ENCODE peak calls at places on chromosomes 12 and 14, in seven cellular contexts. N, O, D, H, G, Y and J are unnamed samples.

GRCh38 chr14:99679543-99679942 is 4.6 kb upstream of the CYP46A1 start:
- DNase-seq in N (no peak), O (no peak), D (no peak), H (no peak), G (no peak), Y (no peak), J (no peak)

GRCh38 chr14:85359505-85359904 is 170.4 kb upstream of the FLRT2 start:
- DNase-seq in N (no peak), O (no peak), D (no peak), H (no peak), G (no peak), Y (no peak), J (no peak)

GRCh38 chr14:55715889-55716288 is 135.9 kb downstream of the KTN1 start:
- DNase-seq in N (no peak), O (no peak), D (peak), H (peak), G (no peak), Y (peak), J (peak)

GRCh38 chr14:85423889-85424288 is 106.1 kb upstream of the FLRT2 start:
- DNase-seq in N (no peak), O (no peak), D (no peak), H (no peak), G (no peak), Y (no peak), J (no peak)

GRCh38 chr14:98069712-98070133 is 1202.3 kb downstream of the BCL11B start:
- DNase-seq in N (no peak), O (no peak), D (no peak), H (no peak), G (no peak), Y (no peak), J (no peak)

GRCh38 chr14:106459971-106460730 is 933.8 kb downstream of the TMEM121 start:
- DNase-seq in N (no peak), O (no peak), D (peak), H (no peak), G (no peak), Y (no peak), J (no peak)

GRCh38 chr14:75982724-75983358 is 1.0 kb upstream of the TGFB3 start:
- DNase-seq in N (peak), O (peak), D (no peak), H (peak), G (peak), Y (peak), J (peak)

GRCh38 chr14:59465570-59466150 is 480 bp upstream of the GPR135 start:
- DNase-seq in N (no peak), O (no peak), D (no peak), H (no peak), G (no peak), Y (no peak), J (no peak)

GRCh38 chr14:59283380-59283779 is 94.9 kb downstream of the DAAM1 start:
- DNase-seq in N (no peak), O (no peak), D (no peak), H (no peak), G (no peak), Y (peak), J (peak)

GRCh38 chr12:95116773-95117172 is 43.4 kb upstream of the NR2C1 start:
- DNase-seq in N (no peak), O (no peak), D (peak), H (no peak), G (no peak), Y (no peak), J (no peak)

GRCh38 chr12:95516757-95517156 is 34.5 kb downstream of the USP44 start:
- DNase-seq in N (no peak), O (no peak), D (no peak), H (no peak), G (no peak), Y (peak), J (peak)

GRCh38 chr14:92768795-92769194 is 20.4 kb upstream of the LGMN start:
- DNase-seq in N (no peak), O (no peak), D (peak), H (no peak), G (no peak), Y (no peak), J (no peak)

DNA sequence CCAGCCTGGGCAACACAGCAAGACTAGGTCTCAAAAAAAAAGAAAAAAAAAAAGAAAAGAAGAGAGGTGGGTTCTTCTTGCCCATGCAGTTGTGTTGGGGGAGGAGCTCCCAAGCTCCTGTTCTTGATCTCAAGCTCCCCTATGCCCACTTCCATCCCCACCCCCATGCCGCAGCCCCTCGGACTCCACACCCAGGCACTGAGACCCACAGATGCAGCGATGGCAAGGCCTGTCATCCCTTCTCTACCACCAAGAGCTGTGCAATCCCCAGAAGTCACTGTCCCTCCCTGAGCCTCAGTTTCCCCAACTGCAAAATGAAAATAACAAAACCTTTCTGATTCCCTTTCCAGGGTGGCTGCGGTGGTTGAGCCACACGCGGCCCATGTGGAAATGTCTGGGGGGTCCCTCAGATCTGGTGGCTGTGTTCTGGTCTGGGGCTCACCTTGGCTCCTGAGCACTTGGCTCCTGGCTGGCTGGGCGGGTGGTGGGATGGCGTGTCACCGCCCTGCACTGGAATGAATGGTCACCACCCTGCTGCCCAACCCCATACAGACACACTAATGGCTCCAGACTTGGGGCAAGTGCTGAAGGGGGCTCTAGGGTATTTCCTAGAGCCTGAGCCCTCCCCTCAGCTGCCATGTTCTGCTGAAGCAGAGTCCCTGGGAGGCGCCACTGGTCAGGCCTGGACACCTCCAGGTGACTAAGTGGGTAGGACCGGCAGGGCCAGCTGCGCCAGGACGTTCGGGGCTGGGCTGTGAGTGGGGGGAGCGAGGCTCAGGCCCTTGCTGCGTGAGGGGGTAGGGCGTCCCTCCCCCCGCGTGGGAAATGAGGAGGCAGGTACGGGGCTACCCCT is 22.5 kb upstream of the KIF26A start:
- DNase-seq in N (peak), O (peak), D (no peak), H (peak), G (no peak), Y (no peak), J (no peak)
- H3K4me3 ChIP-seq in N (peak), O (peak), D (no peak), H (peak), G (no peak), Y (peak), J (peak)

DNA sequence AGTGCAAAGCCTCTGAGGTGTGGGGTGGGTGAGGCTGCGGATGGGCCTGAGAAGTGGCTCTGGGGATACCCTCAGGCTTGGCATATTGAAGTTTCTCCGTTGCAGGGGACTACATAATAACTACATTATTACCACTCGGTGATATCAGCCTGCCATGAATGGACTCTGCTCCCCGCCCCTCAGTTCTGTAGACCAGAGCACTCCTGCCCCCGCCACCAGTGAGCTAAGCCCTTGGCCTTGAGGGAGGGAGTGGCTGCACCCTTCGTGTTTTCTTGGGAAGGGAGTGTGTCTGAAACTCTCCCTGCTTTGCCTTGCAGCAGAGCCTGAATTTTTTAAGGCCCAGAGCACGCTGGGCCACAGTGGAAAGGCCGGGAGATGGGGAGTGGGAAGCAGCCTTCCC is 1.7 kb downstream of the ORAI1 start:
- DNase-seq in N (no peak), O (peak), D (peak), H (no peak), G (no peak), Y (peak), J (peak)
- H3K4me3 ChIP-seq in N (peak), O (peak), D (peak), H (peak), G (no peak), Y (peak), J (peak)

DNA sequence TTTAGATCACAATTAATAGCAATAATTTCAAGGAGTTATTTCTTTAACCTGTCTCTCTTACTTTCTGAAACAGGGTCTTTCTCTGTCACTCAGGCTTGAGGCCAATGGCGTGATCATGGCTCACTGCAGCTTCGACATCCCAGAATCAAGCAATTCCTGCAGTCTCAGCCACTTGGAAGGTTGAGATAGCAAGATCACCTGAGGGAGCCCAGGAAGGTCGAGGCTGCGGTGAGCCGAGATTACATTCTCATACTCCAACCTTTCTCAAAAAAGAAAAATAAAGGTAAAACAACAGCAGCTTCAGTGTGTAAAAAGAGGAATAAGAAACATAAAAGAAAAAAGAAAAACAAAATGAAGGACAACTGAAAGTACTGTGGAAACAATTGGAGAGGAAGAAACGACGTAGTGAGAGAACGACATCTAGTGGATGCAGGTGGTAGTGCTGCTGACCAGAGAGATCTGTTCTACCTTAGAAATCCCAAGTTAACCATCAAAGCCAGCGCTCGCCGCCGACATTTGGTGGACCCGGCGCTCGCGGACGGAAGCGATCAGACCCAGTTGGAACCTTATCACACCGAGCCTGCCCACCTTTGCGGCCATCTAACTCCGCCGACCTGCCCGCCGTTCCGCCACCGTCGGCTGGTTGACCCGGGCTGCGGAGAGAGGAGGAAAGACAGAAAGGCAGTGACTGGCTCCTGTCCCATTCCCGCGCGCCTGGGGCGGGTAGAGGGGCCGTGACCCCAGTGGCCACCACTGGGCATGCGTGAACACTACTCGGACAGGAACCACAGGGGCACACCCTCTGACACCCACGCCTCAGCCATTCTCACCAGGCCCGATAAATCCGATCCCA is 196.1 kb downstream of the ALG10 start:
- DNase-seq in N (peak), O (peak), D (peak), H (no peak), G (peak), Y (peak), J (peak)
- H3K4me3 ChIP-seq in N (peak), O (peak), D (peak), H (peak), G (peak), Y (peak), J (peak)

GRCh38 chr12:20507711-20508110 is 139.4 kb downstream of the PDE3A start:
- DNase-seq in N (no peak), O (no peak), D (no peak), H (no peak), G (no peak), Y (no peak), J (no peak)
- H3K4me3 ChIP-seq in N (no peak), O (no peak), D (no peak), H (no peak), G (no peak), Y (no peak), J (no peak)

GRCh38 chr14:23365353-23366162 is 586 bp upstream of the EFS start:
- DNase-seq in N (no peak), O (peak), D (no peak), H (peak), G (no peak), Y (peak), J (no peak)

GRCh38 chr14:23364604-23365352 is at the start of gene EFS:
- DNase-seq in N (peak), O (peak), D (no peak), H (peak), G (peak), Y (peak), J (no peak)

GRCh38 chr14:23370221-23370620 is 2.4 kb upstream of the IL25 start:
- DNase-seq in N (no peak), O (no peak), D (no peak), H (no peak), G (no peak), Y (no peak), J (no peak)

GRCh38 chr14:23364164-23364571 is 804 bp downstream of the EFS start:
- DNase-seq in N (no peak), O (no peak), D (no peak), H (peak), G (peak), Y (peak), J (no peak)

DNA sequence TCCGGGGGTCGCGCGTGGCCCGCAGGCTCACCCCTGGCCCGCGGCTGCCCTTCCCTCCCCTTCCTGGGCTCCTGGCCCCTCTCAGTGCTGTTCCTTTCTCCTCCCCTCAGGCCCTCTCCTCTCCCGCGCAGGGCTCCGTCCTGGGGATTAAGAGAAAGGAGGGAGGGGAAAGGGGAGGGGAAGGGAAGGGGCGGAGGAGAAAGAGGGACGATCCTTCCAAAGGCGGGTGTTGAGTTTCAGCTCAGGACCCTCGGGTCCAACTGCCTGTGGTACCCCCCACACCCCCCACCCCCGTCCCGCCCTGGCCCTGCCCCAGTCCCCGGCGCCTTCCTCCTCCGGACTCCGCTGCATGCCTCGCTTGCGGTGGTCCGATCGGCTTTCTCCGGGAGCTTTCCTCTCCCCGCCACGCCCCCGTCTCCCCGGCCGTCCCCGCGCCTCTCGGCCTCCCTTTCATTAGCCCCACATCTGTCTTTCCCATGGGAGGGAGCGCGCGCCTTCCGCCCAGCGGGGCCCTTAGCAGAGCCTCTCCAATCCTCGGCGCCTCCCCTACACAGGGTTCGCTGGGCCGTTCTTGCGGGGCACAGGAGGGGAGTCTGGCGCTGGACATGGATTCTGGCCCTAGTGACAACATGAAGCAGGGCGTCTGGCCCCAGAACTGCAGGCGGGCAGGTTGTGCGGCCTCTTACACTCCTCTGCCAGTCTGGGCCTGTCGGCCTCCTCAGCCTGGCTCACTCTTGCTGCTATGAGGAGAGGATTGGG is 1.4 kb upstream of the EFS start:
- DNase-seq in N (peak), O (peak), D (no peak), H (peak), G (peak), Y (peak), J (no peak)
- H3K4me3 ChIP-seq in N (peak), O (peak), D (no peak), H (peak), G (peak), Y (peak), J (peak)

DNA sequence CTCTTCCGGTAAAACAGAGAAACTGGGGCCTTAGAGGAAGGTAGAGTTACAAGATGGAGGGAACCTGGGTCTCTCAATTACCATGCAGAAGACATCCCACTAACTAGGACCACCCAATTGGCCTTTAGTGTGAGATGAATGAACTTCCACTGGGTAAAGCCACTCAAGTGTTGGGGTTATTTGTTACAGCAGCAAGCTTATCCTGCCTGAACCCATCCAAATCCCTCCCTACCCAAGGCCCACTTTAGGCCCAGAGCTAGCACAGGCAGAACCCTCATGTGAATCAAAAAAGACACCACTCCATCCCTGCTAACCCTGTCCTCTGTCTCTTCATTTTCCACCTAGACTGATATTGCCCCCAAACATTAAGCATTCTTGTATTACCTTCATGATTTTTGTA is 746.7 kb upstream of the TBX3 start:
- DNase-seq in N (no peak), O (no peak), D (no peak), H (no peak), G (no peak), Y (no peak), J (no peak)
- H3K4me3 ChIP-seq in N (no peak), O (no peak), D (no peak), H (no peak), G (no peak), Y (no peak), J (no peak)

DNA sequence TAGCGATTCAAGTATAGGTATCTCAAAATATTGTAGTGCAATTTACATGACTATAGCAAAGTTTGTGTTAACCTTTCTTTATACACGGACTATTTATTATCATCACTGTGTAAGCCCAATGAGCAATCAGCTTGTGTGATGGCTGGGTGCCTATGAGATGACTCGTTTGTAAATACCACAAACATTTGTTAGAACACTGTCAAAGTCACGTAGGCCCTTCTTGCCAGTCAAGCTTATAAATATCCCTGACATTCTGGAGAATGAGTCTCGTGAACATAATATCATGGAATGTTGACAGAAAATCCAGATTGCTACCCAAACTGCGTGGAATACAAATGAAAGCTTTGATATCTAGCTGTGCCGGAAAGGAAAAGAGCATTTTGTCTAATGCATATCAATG is 648.2 kb upstream of the MDGA2 start:
- DNase-seq in N (no peak), O (no peak), D (no peak), H (no peak), G (no peak), Y (peak), J (no peak)
- H3K4me3 ChIP-seq in N (no peak), O (no peak), D (no peak), H (no peak), G (no peak), Y (no peak), J (no peak)

GRCh38 chr12:116533343-116534248 is 25.6 kb upstream of the MAP1LC3B2 start:
- DNase-seq in N (peak), O (peak), D (peak), H (peak), G (peak), Y (peak), J (peak)

GRCh38 chr12:116532986-116533342 is 26.2 kb upstream of the MAP1LC3B2 start:
- DNase-seq in N (no peak), O (no peak), D (no peak), H (no peak), G (no peak), Y (no peak), J (no peak)

GRCh38 chr12:116535241-116535640 is 23.9 kb upstream of the MAP1LC3B2 start:
- DNase-seq in N (no peak), O (peak), D (no peak), H (no peak), G (no peak), Y (no peak), J (no peak)

GRCh38 chr12:116532428-116532827 is 26.8 kb upstream of the MAP1LC3B2 start:
- DNase-seq in N (no peak), O (no peak), D (no peak), H (no peak), G (no peak), Y (no peak), J (no peak)

DNA sequence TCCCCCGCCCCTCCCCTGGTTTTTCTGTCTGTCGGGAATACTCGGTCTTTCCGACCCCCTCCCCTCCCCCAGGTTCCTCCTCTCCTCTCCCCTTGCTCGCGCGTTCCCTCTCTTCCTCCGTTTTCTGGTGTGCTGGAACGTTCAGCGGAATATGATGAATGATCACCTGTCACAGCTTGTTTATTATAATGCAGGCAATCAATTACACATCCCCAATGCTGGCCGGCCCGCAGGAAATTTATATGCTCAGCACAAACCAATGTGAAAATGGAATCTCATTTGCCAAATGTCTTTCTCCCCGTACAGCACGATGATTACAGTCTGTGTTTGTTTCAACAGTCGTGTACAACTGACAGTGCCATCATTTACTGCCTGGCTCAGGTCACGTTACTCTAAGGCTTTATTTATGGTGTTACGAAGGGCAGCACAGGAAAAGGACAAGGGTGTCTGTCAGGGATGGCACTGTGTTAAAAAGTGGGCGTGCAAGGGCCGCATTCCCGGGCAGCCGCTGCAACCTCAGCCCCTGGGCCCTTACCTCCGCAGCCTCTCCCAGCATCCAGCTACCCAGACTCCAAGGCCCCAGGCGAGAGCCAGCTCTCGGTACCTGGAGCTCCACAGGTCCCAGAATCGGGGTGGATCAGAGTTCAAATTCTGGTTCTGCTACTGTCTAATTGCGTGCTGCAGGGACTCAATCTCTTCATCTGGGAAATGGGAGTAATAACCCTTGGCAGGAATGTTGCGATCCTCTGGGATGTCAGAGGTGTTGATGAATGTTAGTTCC is 24.6 kb upstream of the MAP1LC3B2 start:
- DNase-seq in N (no peak), O (no peak), D (no peak), H (no peak), G (peak), Y (no peak), J (peak)
- H3K4me3 ChIP-seq in N (peak), O (peak), D (peak), H (peak), G (peak), Y (peak), J (peak)